ENCODE peak calls at places on chromosomes 5 and 9, in six cellular contexts. One of them, this sample, is unnamed.

GRCh38 chr5:65923339-65923738 is 3.0 kb upstream of the ERBIN start:
- DNase-seq in IMR-90: no peak
- DNase-seq in trophoblast cell: no peak
- DNase-seq in H1: no peak
- DNase-seq in mesenchymal stem cell: no peak
- DNase-seq in neuronal stem cell: no peak
- DNase-seq in this sample: peak; percentile 29

GRCh38 chr5:176410486-176411180 is 5.7 kb downstream of the CLTB start:
- DNase-seq in H1: no peak
- DNase-seq in IMR-90: no peak
- DNase-seq in neuronal stem cell: no peak
- DNase-seq in trophoblast cell: no peak
- DNase-seq in mesenchymal stem cell: no peak
- DNase-seq in this sample: peak; percentile 17

GRCh38 chr5:5436206-5436765 is 13.8 kb downstream of the ICE1 start:
- DNase-seq in H1: no peak
- DNase-seq in neuronal stem cell: no peak
- DNase-seq in IMR-90: no peak
- DNase-seq in trophoblast cell: peak; percentile 42
- DNase-seq in mesenchymal stem cell: no peak
- DNase-seq in this sample: no peak

GRCh38 chr9:84823426-84824271 is 154.1 kb downstream of the NTRK2 start:
- DNase-seq in neuronal stem cell: no peak
- DNase-seq in mesenchymal stem cell: no peak
- DNase-seq in IMR-90: no peak
- DNase-seq in trophoblast cell: no peak
- DNase-seq in H1: no peak
- DNase-seq in this sample: no peak

GRCh38 chr5:1946122-1946677 is 63.5 kb upstream of the IRX4 start:
- DNase-seq in IMR-90: no peak
- DNase-seq in mesenchymal stem cell: no peak
- DNase-seq in trophoblast cell: no peak
- DNase-seq in neuronal stem cell: no peak
- DNase-seq in H1: no peak
- DNase-seq in this sample: no peak

GRCh38 chr5:141513627-141514329 is 24.9 kb downstream of the PCDHGC5 start:
- DNase-seq in trophoblast cell: peak; percentile 24
- DNase-seq in IMR-90: peak; percentile 87
- DNase-seq in mesenchymal stem cell: peak; percentile 97
- DNase-seq in H1: peak; percentile 80
- DNase-seq in neuronal stem cell: peak; percentile 91
- DNase-seq in this sample: peak; percentile 93

GRCh38 chr9:131478421-131478868 is 24.3 kb upstream of the POMT1 start:
- DNase-seq in neuronal stem cell: peak; percentile 63
- DNase-seq in H1: peak; percentile 85
- DNase-seq in mesenchymal stem cell: peak; percentile 38
- DNase-seq in trophoblast cell: no peak
- DNase-seq in IMR-90: no peak
- DNase-seq in this sample: peak; percentile 74

GRCh38 chr5:169494383-169495251 is 89.0 kb upstream of the SPDL1 start:
- DNase-seq in trophoblast cell: no peak
- DNase-seq in IMR-90: no peak
- DNase-seq in H1: no peak
- DNase-seq in neuronal stem cell: no peak
- DNase-seq in mesenchymal stem cell: no peak
- DNase-seq in this sample: no peak

GRCh38 chr9:22170990-22171663 is 162.0 kb upstream of the CDKN2B start:
- DNase-seq in neuronal stem cell: no peak
- DNase-seq in mesenchymal stem cell: no peak
- DNase-seq in H1: no peak
- DNase-seq in IMR-90: no peak
- DNase-seq in trophoblast cell: no peak
- DNase-seq in this sample: peak; percentile 38

GRCh38 chr5:12477556-12477955 is 573.3 kb upstream of the CTNND2 start:
- DNase-seq in H1: no peak
- DNase-seq in IMR-90: no peak
- DNase-seq in trophoblast cell: no peak
- DNase-seq in neuronal stem cell: no peak
- DNase-seq in mesenchymal stem cell: no peak
- DNase-seq in this sample: no peak

GRCh38 chr9:83981126-83981871 is 694 bp downstream of the RMI1 start:
- DNase-seq in mesenchymal stem cell: peak; percentile 63
- DNase-seq in IMR-90: peak; percentile 35
- DNase-seq in trophoblast cell: peak; percentile 79
- DNase-seq in neuronal stem cell: no peak
- DNase-seq in H1: no peak
- DNase-seq in this sample: peak; percentile 57

GRCh38 chr9:125380406-125380805 is 118.8 kb downstream of the GAPVD1 start:
- DNase-seq in mesenchymal stem cell: peak; percentile 7
- DNase-seq in IMR-90: peak; percentile 32
- DNase-seq in neuronal stem cell: no peak
- DNase-seq in H1: no peak
- DNase-seq in trophoblast cell: no peak
- DNase-seq in this sample: no peak

GRCh38 chr5:1793966-1794895 is 5.4 kb downstream of the MRPL36 start:
- DNase-seq in trophoblast cell: no peak
- DNase-seq in H1: no peak
- DNase-seq in neuronal stem cell: no peak
- DNase-seq in mesenchymal stem cell: peak; percentile 59
- DNase-seq in IMR-90: peak; percentile 94
- DNase-seq in this sample: no peak

GRCh38 chr9:7668541-7668940 is 131.0 kb downstream of the DMAC1 start:
- DNase-seq in H1: no peak
- DNase-seq in IMR-90: no peak
- DNase-seq in trophoblast cell: no peak
- DNase-seq in neuronal stem cell: no peak
- DNase-seq in mesenchymal stem cell: no peak
- DNase-seq in this sample: no peak

GRCh38 chr5:53167836-53168235 is 58.3 kb upstream of the MOCS2 start:
- DNase-seq in neuronal stem cell: no peak
- DNase-seq in trophoblast cell: no peak
- DNase-seq in IMR-90: peak; percentile 39
- DNase-seq in mesenchymal stem cell: peak; percentile 90
- DNase-seq in H1: no peak
- DNase-seq in this sample: no peak

GRCh38 chr5:147576646-147577535 is 67.0 kb upstream of the DPYSL3 start:
- DNase-seq in IMR-90: peak; percentile 29
- DNase-seq in trophoblast cell: no peak
- DNase-seq in H1: peak; percentile 91
- DNase-seq in neuronal stem cell: no peak
- DNase-seq in mesenchymal stem cell: peak; percentile 41
- DNase-seq in this sample: peak; percentile 47

GRCh38 chr9:134626576-134627416 is 14.8 kb upstream of the COL5A1 start:
- DNase-seq in trophoblast cell: no peak
- DNase-seq in H1: no peak
- DNase-seq in mesenchymal stem cell: peak; percentile 85
- DNase-seq in IMR-90: peak; percentile 59
- DNase-seq in neuronal stem cell: no peak
- DNase-seq in this sample: peak; percentile 85

GRCh38 chr5:168987540-168988300 is 313.2 kb downstream of the SLIT3 start:
- DNase-seq in H1: peak; percentile 91
- DNase-seq in IMR-90: peak; percentile 58
- DNase-seq in neuronal stem cell: peak; percentile 60
- DNase-seq in mesenchymal stem cell: peak; percentile 61
- DNase-seq in trophoblast cell: peak; percentile 62
- DNase-seq in this sample: peak; percentile 72

GRCh38 chr5:35856186-35857003 is at the start of gene IL7R:
- DNase-seq in mesenchymal stem cell: peak; percentile 88
- DNase-seq in trophoblast cell: no peak
- DNase-seq in IMR-90: peak; percentile 79
- DNase-seq in H1: no peak
- DNase-seq in neuronal stem cell: no peak
- DNase-seq in this sample: no peak

GRCh38 chr9:19120846-19121245 is 6.4 kb downstream of the PLIN2 start:
- DNase-seq in IMR-90: no peak
- DNase-seq in mesenchymal stem cell: no peak
- DNase-seq in trophoblast cell: no peak
- DNase-seq in H1: no peak
- DNase-seq in neuronal stem cell: no peak
- DNase-seq in this sample: no peak

DNA sequence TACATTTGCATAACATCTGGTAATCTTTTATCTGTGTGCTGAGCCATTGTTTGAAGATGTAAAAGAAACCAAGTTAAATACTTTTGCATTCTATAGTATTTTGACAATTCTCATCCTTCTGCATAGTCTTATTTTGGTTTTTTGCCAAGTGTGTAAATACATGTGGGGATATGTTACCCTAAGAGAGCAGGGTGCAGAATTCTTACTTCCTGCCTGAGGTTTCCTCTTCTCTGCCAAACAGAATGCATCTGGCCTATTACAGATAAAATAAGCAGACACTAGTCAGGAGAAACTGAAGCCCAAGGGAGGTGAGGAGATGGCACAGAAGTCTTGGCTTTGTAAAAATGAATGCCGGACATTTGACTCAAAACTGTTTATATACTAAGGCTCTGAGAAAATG is 462.1 kb downstream of the TMEM38B start:
- DNase-seq in trophoblast cell: no peak
- DNase-seq in neuronal stem cell: no peak
- DNase-seq in H1: no peak
- DNase-seq in mesenchymal stem cell: no peak
- DNase-seq in IMR-90: no peak
- DNase-seq in this sample: no peak
- H3K9ac ChIP-seq in trophoblast cell: no peak overlapping the region
- H3K9ac ChIP-seq in neuronal stem cell: no peak overlapping the region
- H3K9ac ChIP-seq in H1: no peak overlapping the region
- H3K9ac ChIP-seq in mesenchymal stem cell: no peak overlapping the region
- H3K9ac ChIP-seq in IMR-90: no peak overlapping the region
- H3K9ac ChIP-seq in this sample: no peak overlapping the region

GRCh38 chr9:129139993-129140396 is 28.8 kb downstream of the PTPA start:
- DNase-seq in mesenchymal stem cell: peak; percentile 100
- DNase-seq in trophoblast cell: peak; percentile 97
- DNase-seq in H1: no peak
- DNase-seq in IMR-90: peak; percentile 100
- DNase-seq in neuronal stem cell: peak; percentile 90
- DNase-seq in this sample: peak; percentile 99
- H3K4ac ChIP-seq in mesenchymal stem cell: peak overlapping the region; percentile 100
- H3K4ac ChIP-seq in trophoblast cell: peak overlapping the region; percentile 77
- H3K4ac ChIP-seq in H1: peak overlapping the region; percentile 97
- H3K4ac ChIP-seq in IMR-90: peak overlapping the region; percentile 99
- H3K4ac ChIP-seq in neuronal stem cell: peak overlapping the region; percentile 31
- H3K4ac ChIP-seq in this sample: peak overlapping the region; percentile 99

GRCh38 chr9:2060425-2060824 is 45.3 kb downstream of the SMARCA2 start:
- DNase-seq in neuronal stem cell: no peak
- DNase-seq in trophoblast cell: no peak
- DNase-seq in IMR-90: peak; percentile 24
- DNase-seq in H1: no peak
- DNase-seq in mesenchymal stem cell: no peak
- DNase-seq in this sample: no peak

GRCh38 chr9:2059131-2059929 is 44.2 kb downstream of the SMARCA2 start:
- DNase-seq in neuronal stem cell: no peak
- DNase-seq in mesenchymal stem cell: no peak
- DNase-seq in IMR-90: no peak
- DNase-seq in trophoblast cell: peak; percentile 43
- DNase-seq in H1: no peak
- DNase-seq in this sample: peak; percentile 16

GRCh38 chr9:2050236-2050635 is 35.1 kb downstream of the SMARCA2 start:
- DNase-seq in neuronal stem cell: no peak
- DNase-seq in trophoblast cell: no peak
- DNase-seq in mesenchymal stem cell: no peak
- DNase-seq in H1: no peak
- DNase-seq in IMR-90: peak; percentile 20
- DNase-seq in this sample: peak; percentile 7

GRCh38 chr9:2053883-2054845 is 39.0 kb downstream of the SMARCA2 start:
- DNase-seq in neuronal stem cell: no peak
- DNase-seq in IMR-90: peak; percentile 47
- DNase-seq in mesenchymal stem cell: peak; percentile 22
- DNase-seq in trophoblast cell: no peak
- DNase-seq in H1: no peak
- DNase-seq in this sample: no peak

DNA sequence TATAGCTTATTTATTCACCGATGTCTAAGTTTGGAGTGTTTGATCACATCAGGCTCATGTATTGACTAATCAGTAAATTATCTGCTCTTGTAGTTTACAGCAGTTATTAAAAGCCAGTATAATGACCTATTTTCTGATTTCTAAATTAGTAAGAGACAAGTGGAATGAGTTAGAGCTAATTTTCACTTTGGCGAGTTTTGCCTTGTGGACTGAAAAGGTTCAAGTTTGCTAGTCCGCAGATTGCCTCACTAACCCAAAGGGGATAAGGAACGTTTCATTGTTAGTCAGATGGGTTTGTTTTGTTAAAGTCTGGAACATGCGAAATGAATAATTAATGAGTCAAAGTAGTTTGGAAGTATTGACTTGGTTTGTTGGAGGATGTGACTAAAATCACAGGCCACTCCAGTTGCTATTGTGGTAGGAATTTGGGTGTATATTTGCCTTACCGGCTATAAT is 40.1 kb downstream of the SMARCA2 start:
- DNase-seq in mesenchymal stem cell: no peak
- DNase-seq in IMR-90: peak; percentile 24
- DNase-seq in trophoblast cell: no peak
- DNase-seq in neuronal stem cell: no peak
- DNase-seq in H1: no peak
- DNase-seq in this sample: no peak
- H3K4me3 ChIP-seq in mesenchymal stem cell: no peak overlapping the region
- H3K4me3 ChIP-seq in IMR-90: no peak overlapping the region
- H3K4me3 ChIP-seq in trophoblast cell: no peak overlapping the region
- H3K4me3 ChIP-seq in neuronal stem cell: no peak overlapping the region
- H3K4me3 ChIP-seq in H1: no peak overlapping the region
- H3K4me3 ChIP-seq in this sample: no peak overlapping the region

GRCh38 chr5:149283611-149284480 is 12.2 kb downstream of the AFAP1L1 start:
- DNase-seq in trophoblast cell: no peak
- DNase-seq in IMR-90: no peak
- DNase-seq in H1: no peak
- DNase-seq in neuronal stem cell: no peak
- DNase-seq in mesenchymal stem cell: no peak
- DNase-seq in this sample: no peak
- H3K9ac ChIP-seq in trophoblast cell: no peak overlapping the region
- H3K9ac ChIP-seq in IMR-90: no peak overlapping the region
- H3K9ac ChIP-seq in H1: no peak overlapping the region
- H3K9ac ChIP-seq in neuronal stem cell: no peak overlapping the region
- H3K9ac ChIP-seq in mesenchymal stem cell: peak overlapping the region; percentile 86
- H3K9ac ChIP-seq in this sample: no peak overlapping the region

This sample was measured in mesendoderm.